ENCODE peak calls at places on chromosomes 12 and 14, in nine cellular contexts. J is left cardiac atrium; A is stimulated activated naive B cell treated with anti-CD40 and anti-IgM and Interleukin-4, amounts not matched to agents 10 μg/mL and 1 μg/mL and 100 μg/mL, for 72 hours; F is smooth muscle cell of the brain vasculature; I is frontal cortex; K is mesenchymal stem cell; U is nephron progenitor cell; G is prostate gland; H is neural crest cell. P is an unnamed sample.

GRCh38 chr14:97704316-97704715 is 907.1 kb downstream of the VRK1 start:
- DNase-seq in J (no peak), A (no peak), F (no peak), I (no peak), K (no peak), U (no peak), G (no peak), H (no peak), P (no peak)

GRCh38 chr12:15520844-15521243 is 198.5 kb downstream of the PTPRO start:
- DNase-seq in J (no peak), A (no peak), F (no peak), I (no peak), K (no peak), U (no peak), G (no peak), H (no peak), P (no peak)

GRCh38 chr12:92360543-92360942 is 214.9 kb upstream of the BTG1 start:
- DNase-seq in J (no peak), A (no peak), F (no peak), I (no peak), K (no peak), U (no peak), G (no peak), H (no peak), P (no peak)

GRCh38 chr14:59017285-59017965 is 171.0 kb upstream of the DAAM1 start:
- DNase-seq in J (no peak), A (no peak), F (no peak), I (no peak), K (no peak), U (no peak), G (no peak), H (no peak), P (no peak)

GRCh38 chr12:726281-727140 is 25.9 kb upstream of the WNK1 start:
- DNase-seq in J (no peak), A (no peak), F (no peak), I (no peak), K (no peak), U (no peak), G (no peak), H (no peak), P (no peak)

GRCh38 chr12:23906329-23906728 is 43.1 kb downstream of the SOX5 start:
- DNase-seq in J (peak; percentile 20), A (no peak), F (no peak), I (no peak), K (peak; percentile 84), U (peak; percentile 23), G (no peak), H (peak; percentile 37), P (no peak)

GRCh38 chr12:100372846-100373245 is 16.0 kb downstream of the SLC17A8 start:
- DNase-seq in J (no peak), A (no peak), F (no peak), I (no peak), K (no peak), U (no peak), G (no peak), H (no peak), P (no peak)

GRCh38 chr14:54762296-54762695 is 140.3 kb downstream of the GCH1 start:
- DNase-seq in J (no peak), A (no peak), F (no peak), I (no peak), K (no peak), U (no peak), G (no peak), H (no peak), P (no peak)

GRCh38 chr12:2523881-2524561 is 270.7 kb upstream of the FKBP4 start:
- DNase-seq in J (no peak), A (no peak), F (no peak), I (no peak), K (no peak), U (no peak), G (no peak), H (no peak), P (no peak)

GRCh38 chr14:32481707-32482106 is 152.6 kb downstream of the AKAP6 start:
- DNase-seq in J (no peak), A (no peak), F (no peak), I (no peak), K (no peak), U (no peak), G (no peak), H (no peak), P (no peak)

GRCh38 chr12:21849878-21850277 is 75.4 kb upstream of the KCNJ8 start:
- DNase-seq in J (no peak), A (no peak), F (no peak), I (no peak), K (no peak), U (peak; percentile 1), G (no peak), H (no peak), P (no peak)

GRCh38 chr12:106493531-106493930 is 89.3 kb upstream of the RFX4 start:
- DNase-seq in J (no peak), A (no peak), F (no peak), I (no peak), K (no peak), U (no peak), G (no peak), H (peak; percentile 31), P (no peak)

GRCh38 chr14:71236430-71236829 is 329.2 kb downstream of the PCNX1 start:
- DNase-seq in J (no peak), A (no peak), F (no peak), I (no peak), K (no peak), U (no peak), G (no peak), H (no peak), P (no peak)

GRCh38 chr14:84749191-84749945 is 780.6 kb upstream of the FLRT2 start:
- DNase-seq in J (no peak), A (no peak), F (no peak), I (no peak), K (no peak), U (no peak), G (no peak), H (no peak), P (no peak)

GRCh38 chr14:69133206-69134125 is 19.5 kb downstream of the DCAF5 start:
- DNase-seq in J (no peak), A (no peak), F (no peak), I (no peak), K (peak; percentile 81), U (no peak), G (no peak), H (no peak), P (no peak)

GRCh38 chr12:72349491-72349890 is 77.3 kb downstream of the TRHDE start:
- DNase-seq in J (no peak), A (no peak), F (no peak), I (no peak), K (no peak), U (no peak), G (no peak), H (no peak), P (no peak)

GRCh38 chr14:100654025-100654813 is 67.0 kb upstream of the BEGAIN start:
- DNase-seq in J (no peak), A (no peak), F (no peak), I (no peak), K (no peak), U (no peak), G (no peak), H (no peak), P (no peak)

GRCh38 chr14:93788307-93788556 is at the start of gene PRIMA1:
- DNase-seq in J (no peak), A (no peak), F (no peak), I (no peak), K (no peak), U (no peak), G (no peak), H (no peak), P (no peak)

GRCh38 chr14:104387000-104387384 is 192.6 kb upstream of the C14orf180 start:
- DNase-seq in J (no peak), A (peak; percentile 62), F (no peak), I (no peak), K (no peak), U (no peak), G (no peak), H (no peak), P (no peak)

GRCh38 chr12:25939606-25940005 is 18.9 kb upstream of the RASSF8 start:
- DNase-seq in J (no peak), A (no peak), F (no peak), I (no peak), K (no peak), U (no peak), G (no peak), H (no peak), P (no peak)

GRCh38 chr12:131369094-131369845 is 341.6 kb upstream of the SFSWAP start:
- DNase-seq in J (no peak), A (no peak), F (no peak), I (no peak), K (no peak), U (no peak), G (no peak), H (no peak), P (no peak)

GRCh38 chr14:76434220-76434619 is 58.3 kb downstream of the ESRRB start:
- DNase-seq in J (no peak), A (no peak), F (no peak), I (no peak), K (no peak), U (no peak), G (no peak), H (no peak), P (no peak)

P was measured in NCI-H748 treated with DMSO at 0.1 percent for 48 hours.